ENCODE peak calls at places on chromosomes 12 and 14, in five cellular contexts. U is HepG2, F is adrenal gland, A is uterus, Z is K562. H is an unnamed sample.

GRCh38 chr14:90213099-90213748 is 43.1 kb upstream of the PSMC1 start:
- DNase-seq in U (no peak), F (no peak), A (no peak), Z (no peak), H (no peak)

GRCh38 chr12:69476276-69477017 is 6.3 kb downstream of the FRS2 start:
- DNase-seq in U (peak; percentile 15), F (no peak), A (no peak), Z (no peak), H (peak; percentile 22)

GRCh38 chr14:90140298-90140955 is 78.6 kb downstream of the KCNK13 start:
- DNase-seq in U (no peak), F (no peak), A (no peak), Z (no peak), H (no peak)

GRCh38 chr12:48744251-48745008 is 27.9 kb upstream of the CCNT1 start:
- DNase-seq in U (no peak), F (no peak), A (no peak), Z (no peak), H (no peak)

GRCh38 chr14:56118611-56119181 is 485 bp downstream of the PELI2 start:
- DNase-seq in U (no peak), F (no peak), A (peak; percentile 38), Z (peak; percentile 19), H (peak; percentile 30)

GRCh38 chr14:105178069-105178867 is 2.8 kb downstream of the NUDT14 start:
- DNase-seq in U (no peak), F (no peak), A (no peak), Z (no peak), H (no peak)

GRCh38 chr12:116717466-116718457 is 20.1 kb downstream of the SPRING1 start:
- DNase-seq in U (no peak), F (peak; percentile 73), A (peak; percentile 77), Z (no peak), H (no peak)

GRCh38 chr14:50937325-50937724 is 7.0 kb downstream of the PYGL start:
- DNase-seq in U (no peak), F (no peak), A (no peak), Z (no peak), H (no peak)

GRCh38 chr12:96035283-96036236 is at the start of gene LTA4H:
- DNase-seq in U (peak; percentile 97), F (peak; percentile 99), A (peak; percentile 96), Z (peak; percentile 94), H (peak; percentile 98)

GRCh38 chr12:56007892-56008471 is 10.9 kb downstream of the SUOX start:
- DNase-seq in U (no peak), F (no peak), A (peak; percentile 35), Z (no peak), H (no peak)

GRCh38 chr12:131155131-131155530 is 201.4 kb downstream of the ADGRD1 start:
- DNase-seq in U (no peak), F (peak; percentile 20), A (no peak), Z (no peak), H (no peak)

GRCh38 chr14:103386632-103387329 is 1.6 kb downstream of the MARK3 start:
- DNase-seq in U (no peak), F (no peak), A (no peak), Z (no peak), H (peak; percentile 63)

GRCh38 chr14:91545946-91546716 is 36.0 kb upstream of the PPP4R3A start:
- DNase-seq in U (no peak), F (no peak), A (no peak), Z (no peak), H (no peak)

GRCh38 chr14:93348292-93348691 is 1.3 kb downstream of the COX8C start:
- DNase-seq in U (no peak), F (no peak), A (no peak), Z (no peak), H (no peak)

GRCh38 chr12:124837958-124838803 is 25.5 kb downstream of the SCARB1 start:
- DNase-seq in U (peak; percentile 98), F (peak; percentile 99), A (peak; percentile 78), Z (no peak), H (no peak)

DNA sequence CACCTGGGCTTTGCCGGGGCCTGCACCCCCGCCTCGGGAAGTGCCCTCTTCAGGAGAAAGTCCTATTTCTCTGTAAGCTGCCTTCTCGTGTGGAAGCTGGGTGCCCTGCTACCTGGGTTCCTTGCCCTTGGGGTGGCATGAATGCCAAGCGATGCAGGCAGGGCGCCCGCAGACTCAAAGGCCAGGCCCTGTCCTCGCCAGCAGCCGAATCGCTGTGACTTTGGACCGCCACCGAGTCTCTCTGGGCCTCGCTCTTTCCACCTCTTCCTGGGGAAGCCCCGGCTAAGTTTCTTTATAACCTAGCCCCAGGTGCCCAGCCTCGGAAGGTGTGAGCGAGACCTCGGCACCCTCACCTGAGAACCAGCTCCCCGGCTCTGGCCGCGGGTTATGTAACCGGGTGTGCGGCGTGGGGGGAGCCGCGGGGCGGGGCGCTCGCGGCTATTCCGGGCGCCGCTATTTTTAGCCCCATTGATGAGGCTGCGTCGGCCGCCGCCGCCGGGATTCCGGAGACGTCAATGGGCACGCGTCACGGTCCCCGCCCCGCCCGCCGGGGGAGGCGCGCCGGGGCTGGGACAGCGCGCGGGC is 14.6 kb upstream of the NR4A1 start:
- DNase-seq in U (no peak), F (peak; percentile 95), A (peak; percentile 94), Z (peak; percentile 82), H (peak; percentile 71)
- TF ChIP-seq POLR2A in U (no peak), F (peak; percentile 45), A (peak; percentile 74), Z (no peak), H (peak; percentile 40)

DNA sequence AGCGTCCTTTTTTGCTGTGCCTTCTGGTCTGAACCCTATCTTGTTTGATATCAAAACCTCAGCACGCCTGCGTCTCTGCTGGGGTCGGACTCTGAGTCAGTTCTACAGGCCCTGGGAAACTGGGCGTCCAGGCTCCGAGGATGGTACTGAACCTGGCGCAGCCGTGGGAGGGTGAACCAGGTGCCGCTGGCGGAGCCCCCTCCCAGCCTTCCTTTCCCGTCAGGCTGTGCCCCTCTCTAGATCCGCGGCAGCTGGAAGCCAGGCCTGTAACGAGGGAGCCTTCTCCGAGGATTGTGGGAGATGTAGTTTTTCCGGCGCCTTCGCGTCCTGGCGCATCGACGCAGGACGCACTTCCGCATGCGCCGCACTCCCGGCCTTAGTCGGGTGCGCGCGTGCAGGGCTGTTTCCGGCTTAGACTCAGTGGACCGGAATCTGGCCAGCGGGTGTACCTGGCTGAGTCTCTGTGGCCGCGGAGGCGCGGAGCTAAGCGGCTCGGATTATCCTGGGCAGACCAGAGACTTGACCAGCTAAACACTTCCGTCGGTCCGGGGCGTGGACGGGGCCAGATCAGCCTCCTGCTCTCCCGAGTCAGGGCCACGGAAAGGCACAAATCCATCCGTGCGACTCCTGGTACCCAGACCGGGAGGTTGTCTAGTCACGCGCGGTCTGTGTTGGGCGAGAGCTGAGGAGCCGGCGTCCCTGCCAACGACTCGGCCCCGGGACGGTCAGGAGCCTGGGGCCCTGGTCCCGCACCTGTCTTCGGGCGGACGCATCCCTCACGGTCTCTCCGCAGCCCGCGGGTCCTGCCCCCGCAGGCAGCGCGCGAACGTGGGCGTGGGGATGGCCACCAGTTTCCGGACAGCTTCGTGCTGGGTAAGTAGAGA is at the start of gene ZNF26:
- DNase-seq in U (peak; percentile 90), F (peak; percentile 95), A (peak; percentile 90), Z (peak; percentile 87), H (peak; percentile 91)
- TF ChIP-seq POLR2A in U (peak; percentile 85), F (peak; percentile 30), A (no peak), Z (peak; percentile 84), H (peak; percentile 80)

GRCh38 chr14:68977741-68978549 is 1.2 kb downstream of the ACTN1 start:
- DNase-seq in U (no peak), F (peak; percentile 84), A (peak; percentile 82), Z (peak; percentile 57), H (peak; percentile 13)
- TF ChIP-seq POLR2A in U (peak; percentile 78), F (peak; percentile 49), A (peak; percentile 53), Z (no peak), H (no peak)

DNA sequence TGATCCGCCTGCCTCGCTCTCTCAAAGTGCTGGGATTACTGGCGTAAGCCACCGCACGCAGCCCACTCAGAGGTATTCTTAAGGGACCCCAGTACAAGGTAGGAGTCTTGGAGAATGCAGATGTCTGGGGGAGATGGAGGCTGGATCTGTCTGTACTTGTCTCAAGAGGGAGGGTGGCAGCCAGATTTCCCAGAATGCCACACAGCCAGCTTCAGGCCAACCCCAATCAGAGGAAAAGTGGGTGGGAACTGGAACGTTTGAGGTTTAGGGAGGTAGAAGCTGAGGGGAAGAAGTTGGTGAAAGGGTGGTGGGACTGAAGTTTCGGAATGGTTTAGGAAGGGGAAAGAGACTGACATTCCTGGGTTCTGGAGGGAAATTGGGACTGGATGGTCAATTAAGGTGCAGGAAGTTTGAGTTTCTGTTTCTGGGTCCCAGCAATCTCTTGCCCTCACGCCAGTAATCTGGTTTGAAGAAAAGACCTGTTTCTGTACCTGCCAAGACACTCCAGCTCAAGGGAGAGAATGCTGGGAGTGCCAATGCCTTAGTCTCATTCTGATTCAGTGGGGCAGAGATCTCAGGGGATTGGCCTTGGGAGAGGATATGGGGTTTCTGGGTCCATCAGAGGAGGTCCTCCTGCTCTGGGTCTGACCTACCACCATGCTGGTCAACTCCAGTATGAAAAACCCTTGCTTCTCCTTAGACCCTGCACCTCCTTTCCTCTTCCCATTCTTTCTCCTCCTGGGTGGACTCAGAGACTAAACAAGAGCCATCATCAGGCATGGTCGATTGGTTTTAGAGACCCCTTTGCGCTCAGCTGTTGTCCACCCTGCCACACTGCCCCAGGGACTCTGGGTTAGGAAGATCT is 8.2 kb upstream of the ZNF385A start:
- DNase-seq in U (no peak), F (no peak), A (no peak), Z (peak; percentile 45), H (no peak)
- TF ChIP-seq POLR2A in U (no peak), F (no peak), A (no peak), Z (no peak), H (no peak)

DNA sequence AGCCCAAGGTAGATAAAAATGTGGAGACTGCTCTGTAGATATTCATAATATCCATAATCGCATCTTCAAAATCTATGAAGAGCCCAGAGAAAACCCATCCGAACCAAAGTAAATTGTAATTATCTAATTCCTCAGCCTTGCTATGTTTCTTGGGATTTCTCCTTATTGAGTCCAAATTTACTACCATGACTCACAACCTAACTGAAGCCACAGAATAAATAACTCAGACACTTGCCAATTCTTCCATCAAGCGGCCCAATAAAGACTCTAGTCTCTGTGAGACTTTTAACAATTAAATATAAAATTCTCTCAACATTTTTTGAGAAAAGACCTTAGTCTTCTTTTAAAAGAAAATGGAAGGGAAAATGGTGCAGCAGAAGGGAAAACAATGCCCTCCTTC is 409.8 kb downstream of the DAD1 start:
- DNase-seq in U (no peak), F (no peak), A (no peak), Z (no peak), H (no peak)
- TF ChIP-seq POLR2A in U (no peak), F (no peak), A (no peak), Z (no peak), H (no peak)

DNA sequence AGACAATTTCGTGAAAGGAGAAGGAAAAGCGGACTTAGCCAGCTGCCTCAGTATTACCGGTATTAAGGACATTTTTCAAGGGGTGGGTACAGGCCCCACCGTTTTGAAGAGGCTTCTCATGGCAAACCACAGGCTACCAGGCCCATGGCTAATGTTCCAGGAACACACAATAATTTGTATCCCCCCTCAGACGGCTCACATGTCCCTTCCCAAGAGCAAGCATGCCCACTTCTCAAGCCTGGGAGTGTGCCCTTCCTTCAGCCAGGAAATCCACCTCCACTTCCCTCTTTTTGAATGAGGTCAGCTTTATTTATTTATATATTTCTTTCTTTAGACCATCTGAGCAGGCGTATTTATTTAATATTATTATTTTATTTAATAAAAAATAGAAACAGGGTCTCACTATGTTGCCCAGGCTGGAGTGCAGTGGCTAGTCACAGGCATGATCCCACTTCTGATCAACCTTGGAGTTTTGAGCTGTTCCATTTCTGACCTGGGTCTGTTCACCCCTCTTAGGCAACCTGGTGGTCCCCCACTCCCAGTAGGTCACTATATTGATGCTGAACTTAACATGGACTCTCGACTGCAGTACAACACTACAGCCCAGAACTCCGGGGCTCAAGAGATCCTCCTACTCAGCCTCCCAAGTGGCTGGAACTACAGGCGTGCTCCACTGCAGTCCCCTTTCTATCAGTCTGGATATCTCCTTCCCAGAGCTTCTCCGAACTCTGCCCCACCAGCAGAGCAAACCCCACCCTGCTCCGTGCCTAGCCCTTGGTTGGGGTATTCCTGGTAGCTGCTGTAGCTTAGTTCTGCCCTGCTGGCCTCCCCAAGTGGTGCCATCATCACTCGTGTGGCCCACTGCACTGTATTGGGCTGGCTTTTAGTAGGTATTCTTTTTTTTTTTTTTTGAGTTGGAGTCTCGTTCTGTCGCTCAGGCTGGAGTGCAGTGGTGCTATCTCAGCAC is 9.8 kb downstream of the HSP90AA1 start:
- DNase-seq in U (no peak), F (no peak), A (no peak), Z (no peak), H (no peak)
- TF ChIP-seq POLR2A in U (no peak), F (no peak), A (no peak), Z (peak; percentile 43), H (no peak)